ENCODE peak calls at places on chromosomes 3 and 15, in eight cellular contexts. C is transverse colon; E is Peyer's patch; P is hepatocyte; G is MM.1S; U is fibroblast of lung; R is psoas muscle; T is naive thymus-derived CD4-positive, alpha-beta T cell. O is an unnamed sample.

GRCh38 chr15:76058714-76059319 is 968 bp upstream of the TMEM266 start:
- DNase-seq in C (no peak), R (no peak), U (peak; percentile 3), T (no peak), P (peak; percentile 43), E (no peak), G (peak; percentile 33), O (no peak)

GRCh38 chr15:75694241-75695182 is 18.1 kb downstream of the CSPG4 start:
- DNase-seq in C (peak; percentile 64), T (no peak), P (peak; percentile 90), G (no peak), E (peak; percentile 70), U (peak; percentile 99), R (peak; percentile 83), O (no peak)

GRCh38 chr3:95883801-95884200 is 930.6 kb upstream of the EPHA6 start:
- DNase-seq in P (no peak), E (no peak), G (no peak), T (no peak), C (no peak), U (no peak), R (no peak), O (no peak)

GRCh38 chr15:89442155-89442554 is 54.2 kb downstream of the RHCG start:
- DNase-seq in E (no peak), G (no peak), P (no peak), T (no peak), C (no peak), R (no peak), U (no peak), O (no peak)

GRCh38 chr15:91874992-91875651 is 21.6 kb downstream of the SLCO3A1 start:
- DNase-seq in C (no peak), U (no peak), E (no peak), R (no peak), P (peak; percentile 16), T (no peak), G (no peak), O (no peak)

GRCh38 chr3:81760924-81761903 is at the start of gene GBE1:
- DNase-seq in E (peak; percentile 96), C (peak; percentile 93), R (peak; percentile 96), P (peak; percentile 95), G (peak; percentile 91), T (peak; percentile 94), U (peak; percentile 91), O (peak; percentile 94)

GRCh38 chr3:45343947-45344346 is 44.4 kb upstream of the LARS2 start:
- DNase-seq in T (no peak), C (no peak), U (no peak), R (no peak), G (no peak), E (no peak), P (no peak), O (no peak)

GRCh38 chr15:29870495-29871151 is 48.4 kb upstream of the TJP1 start:
- DNase-seq in C (no peak), P (no peak), E (no peak), G (no peak), U (no peak), T (no peak), R (no peak), O (no peak)

GRCh38 chr3:171842864-171843511 is at the start of gene TMEM212:
- DNase-seq in G (no peak), U (peak; percentile 84), E (no peak), P (no peak), T (no peak), C (no peak), R (no peak), O (no peak)

GRCh38 chr3:72461787-72462186 is 386.5 kb downstream of the SHQ1 start:
- DNase-seq in P (no peak), R (peak; percentile 39), T (no peak), E (no peak), C (no peak), U (no peak), G (no peak), O (no peak)

GRCh38 chr3:134527037-134527436 is 41.2 kb downstream of the CEP63 start:
- DNase-seq in P (no peak), T (no peak), R (no peak), C (no peak), G (no peak), E (no peak), U (no peak), O (no peak)

GRCh38 chr15:85314653-85315052 is 65.8 kb upstream of the AKAP13 start:
- DNase-seq in E (no peak), T (no peak), G (no peak), C (no peak), U (peak; percentile 54), P (no peak), R (no peak), O (no peak)

GRCh38 chr3:40211579-40211978 is 97.9 kb upstream of the EIF1B start:
- DNase-seq in E (no peak), T (no peak), R (no peak), G (no peak), U (peak; percentile 11), C (no peak), P (no peak), O (no peak)

GRCh38 chr3:102531686-102532085 is 96.9 kb downstream of the ZPLD1 start:
- DNase-seq in U (peak; percentile 16), G (no peak), R (no peak), C (no peak), P (no peak), T (no peak), E (no peak), O (no peak)

GRCh38 chr3:197711973-197712707 is 24.6 kb downstream of the RUBCN start:
- DNase-seq in E (peak; percentile 96), C (peak; percentile 87), R (peak; percentile 88), T (peak; percentile 92), U (peak; percentile 97), G (peak; percentile 99), P (peak; percentile 91), O (peak; percentile 78)

GRCh38 chr3:197706658-197707057 is 30.0 kb downstream of the RUBCN start:
- DNase-seq in E (no peak), G (no peak), P (no peak), T (no peak), U (no peak), R (no peak), C (no peak), O (no peak)

GRCh38 chr3:197714251-197714650 is 22.5 kb downstream of the RUBCN start:
- DNase-seq in E (no peak), G (no peak), U (no peak), C (no peak), R (no peak), P (no peak), T (no peak), O (no peak)

GRCh38 chr3:197713477-197713822 is 23.3 kb downstream of the RUBCN start:
- DNase-seq in R (no peak), U (no peak), T (no peak), E (no peak), C (no peak), P (no peak), G (no peak), O (no peak)

DNA sequence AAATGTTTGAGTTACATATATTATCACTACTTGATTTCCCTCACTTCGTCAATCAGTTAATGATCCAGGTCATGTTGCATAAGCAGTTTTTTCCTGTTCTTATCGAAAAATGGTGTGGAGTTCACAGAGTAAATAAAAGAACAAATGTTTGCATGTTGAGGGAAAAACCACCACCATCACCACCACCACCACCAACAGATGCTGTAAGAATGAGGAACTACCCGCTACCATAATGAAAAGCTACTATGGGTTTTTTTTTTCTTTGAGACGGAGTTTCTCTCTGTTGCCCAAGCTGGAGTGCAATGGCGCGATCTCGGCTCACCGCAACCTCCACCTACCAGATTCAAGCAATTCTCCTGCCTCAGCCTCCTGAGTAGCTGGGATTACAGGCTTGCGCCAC is 27.6 kb downstream of the RUBCN start:
- DNase-seq in U (no peak), T (no peak), E (peak; percentile 67), G (no peak), P (no peak), R (no peak), C (peak; percentile 30), O (no peak)
- H3K4me1 ChIP-seq in U (peaks cover 5% of the 10 kb centered on the region), T (peaks cover 15% of the 10 kb centered on the region), E (peaks cover 7% of the 10 kb centered on the region), G (peaks cover 26% of the 10 kb centered on the region), P (no peaks in the 10 kb centered on the region), R (peaks cover 18% of the 10 kb centered on the region), C (peaks cover 18% of the 10 kb centered on the region), O (peaks cover 16% of the 10 kb centered on the region)

GRCh38 chr3:172869797-172870518 is 119.4 kb downstream of the ECT2 start:
- DNase-seq in U (no peak), T (no peak), C (no peak), R (no peak), P (no peak), G (no peak), E (no peak), O (no peak)
- H3K4me1 ChIP-seq in U (no peaks in the 10 kb centered on the region), T (no peaks in the 10 kb centered on the region), C (peaks cover 8% of the 10 kb centered on the region), R (no peaks in the 10 kb centered on the region), P (no peaks in the 10 kb centered on the region), G (no peaks in the 10 kb centered on the region), E (no peaks in the 10 kb centered on the region), O (no peaks in the 10 kb centered on the region)

DNA sequence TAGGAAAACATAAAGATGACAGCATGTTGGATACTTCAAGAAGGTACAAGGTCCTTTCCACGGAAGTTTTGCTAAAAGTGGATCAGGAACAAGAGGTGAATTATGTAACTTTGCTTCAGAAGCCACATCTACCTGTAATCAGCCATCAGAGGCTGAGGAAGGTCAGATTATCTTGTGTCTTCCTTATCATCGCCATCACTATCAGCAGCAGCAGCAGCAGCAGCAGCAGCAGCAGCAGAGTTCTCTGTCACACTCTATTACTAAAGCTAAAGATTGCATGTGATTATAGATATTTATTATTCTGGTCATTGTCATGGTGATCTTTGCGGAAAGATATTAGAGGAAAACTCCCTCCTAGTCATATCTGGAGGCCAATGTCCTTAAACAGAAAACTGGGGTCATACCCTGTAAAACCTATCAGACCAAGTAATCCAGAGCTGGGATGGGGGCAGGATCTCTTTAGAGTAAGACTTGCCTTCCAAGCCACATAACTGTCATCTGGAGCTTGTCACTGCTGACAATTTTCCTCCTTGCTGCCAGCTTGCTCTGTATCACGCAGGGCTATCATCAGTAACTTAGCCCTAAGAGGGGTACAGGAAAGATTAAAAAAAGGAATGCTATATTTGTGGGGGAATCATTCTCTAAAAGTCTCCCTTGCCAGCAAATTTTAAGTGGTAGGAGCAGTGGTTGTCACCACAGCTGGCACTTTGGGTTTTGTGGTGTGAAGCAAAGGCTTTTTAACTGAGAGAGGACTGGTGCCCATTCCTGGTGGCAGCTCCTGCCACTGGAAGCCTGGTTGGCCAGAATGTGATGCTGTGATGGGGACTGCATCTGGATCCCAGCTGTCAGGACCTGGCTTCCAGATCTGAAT is 130.9 kb upstream of the RASGRP1 start:
- DNase-seq in C (no peak), E (no peak), U (no peak), T (no peak), P (no peak), R (no peak), G (no peak), O (no peak)
- H3K4me1 ChIP-seq in C (no peaks in the 10 kb centered on the region), E (peaks cover 3% of the 10 kb centered on the region), U (no peaks in the 10 kb centered on the region), T (peaks cover 42% of the 10 kb centered on the region), P (no peaks in the 10 kb centered on the region), R (no peaks in the 10 kb centered on the region), G (peaks cover 23% of the 10 kb centered on the region), O (peaks cover 58% of the 10 kb centered on the region)

GRCh38 chr15:61861962-61862361 is 198.3 kb downstream of the VPS13C start:
- DNase-seq in P (no peak), R (no peak), G (no peak), U (no peak), C (no peak), E (no peak), T (no peak), O (no peak)
- H3K4me1 ChIP-seq in P (no peaks in the 10 kb centered on the region), R (no peaks in the 10 kb centered on the region), G (no peaks in the 10 kb centered on the region), U (no peaks in the 10 kb centered on the region), C (no peaks in the 10 kb centered on the region), E (no peaks in the 10 kb centered on the region), T (peaks cover 5% of the 10 kb centered on the region), O (peaks cover 7% of the 10 kb centered on the region)

GRCh38 chr15:98715890-98716443 is 67.6 kb downstream of the IGF1R start:
- DNase-seq in R (peak; percentile 29), G (no peak), T (peak; percentile 17), C (no peak), P (no peak), U (no peak), E (no peak), O (no peak)
- H3K4me1 ChIP-seq in R (peaks cover 61% of the 10 kb centered on the region), G (peaks cover 17% of the 10 kb centered on the region), T (peaks cover 60% of the 10 kb centered on the region), C (peaks cover 36% of the 10 kb centered on the region), P (peaks cover 16% of the 10 kb centered on the region), U (peaks cover 2% of the 10 kb centered on the region), E (peaks cover 20% of the 10 kb centered on the region), O (peaks cover 46% of the 10 kb centered on the region)

O was measured in CD8-positive, alpha-beta memory T cell.